ENCODE peak calls at places on chromosome 1, in eight cellular contexts. T is uterus; O is lower lobe of right lung; C is thoracic aorta; F is CD8-positive, alpha-beta T cell; A is body of pancreas; P is H1; I is spleen. Z is an unnamed sample. For H3K4me1, the result is how much of the 10 kb centered on the place peaks cover.

GRCh38 chr1:207407655-207408256 is 46.4 kb upstream of the CR2 start:
- DNase-seq in A (no peak), P (no peak), F (no peak), T (no peak), C (no peak), O (no peak), I (no peak), Z (no peak)

GRCh38 chr1:1157914-1158710 is 15.6 kb upstream of the TTLL10 start:
- DNase-seq in O (peak), P (no peak), I (no peak), C (no peak), T (peak), A (peak), F (no peak), Z (peak)

GRCh38 chr1:228270032-228270431 is 62.2 kb downstream of the OBSCN start:
- DNase-seq in F (no peak), P (no peak), O (no peak), I (no peak), C (no peak), T (no peak), A (no peak), Z (no peak)

GRCh38 chr1:29368936-29369932 is 132.9 kb downstream of the PTPRU start:
- DNase-seq in O (no peak), C (no peak), P (no peak), I (no peak), F (no peak), T (no peak), A (no peak), Z (no peak)

GRCh38 chr1:207003216-207003615 is 29.3 kb downstream of the C1orf116 start:
- DNase-seq in O (no peak), A (no peak), I (no peak), F (no peak), T (no peak), P (no peak), C (no peak), Z (no peak)

GRCh38 chr1:6016191-6016865 is 24.1 kb upstream of the NPHP4 start:
- DNase-seq in T (no peak), O (no peak), A (no peak), F (no peak), P (no peak), I (peak), C (no peak), Z (no peak)

GRCh38 chr1:112877741-112878140 is 78.3 kb downstream of the SLC16A1 start:
- DNase-seq in O (no peak), I (no peak), T (no peak), P (no peak), C (no peak), A (no peak), F (no peak), Z (no peak)

GRCh38 chr1:183844806-183845205 is 39.9 kb downstream of the RGL1 start:
- DNase-seq in O (no peak), P (no peak), A (no peak), C (no peak), I (no peak), T (no peak), F (no peak), Z (no peak)

GRCh38 chr1:234975941-234976871 is 152.4 kb downstream of the TOMM20 start:
- DNase-seq in P (no peak), A (no peak), O (peak), F (no peak), I (no peak), T (no peak), C (no peak), Z (no peak)

GRCh38 chr1:234978397-234979291 is 150.0 kb downstream of the TOMM20 start:
- DNase-seq in P (no peak), C (no peak), A (peak), T (peak), I (peak), O (peak), F (no peak), Z (peak)

GRCh38 chr1:234976880-234977680 is 151.6 kb downstream of the TOMM20 start:
- DNase-seq in T (no peak), O (no peak), A (no peak), F (no peak), P (no peak), I (no peak), C (no peak), Z (no peak)

GRCh38 chr1:234979316-234980223 is 149.1 kb downstream of the TOMM20 start:
- DNase-seq in I (no peak), P (no peak), F (no peak), C (no peak), T (no peak), A (no peak), O (no peak), Z (no peak)

GRCh38 chr1:234977891-234978396 is 150.7 kb downstream of the TOMM20 start:
- DNase-seq in T (no peak), A (no peak), C (no peak), P (no peak), F (no peak), O (no peak), I (no peak), Z (no peak)
- H3K4me1 ChIP-seq in T (under half), A (half or more), C (half or more), P (under half), F (under half), O (half or more), I (under half), Z (under half)

GRCh38 chr1:16143566-16144324 is 12.1 kb downstream of the EPHA2 start:
- DNase-seq in A (peak), F (no peak), P (no peak), I (no peak), C (no peak), O (peak), T (no peak), Z (no peak)

GRCh38 chr1:16145988-16146887 is 9.6 kb downstream of the EPHA2 start:
- DNase-seq in I (no peak), C (no peak), O (peak), F (no peak), A (peak), P (peak), T (peak), Z (no peak)

GRCh38 chr1:16143005-16143565 is 12.8 kb downstream of the EPHA2 start:
- DNase-seq in F (no peak), A (no peak), P (no peak), I (no peak), C (no peak), O (no peak), T (peak), Z (no peak)

GRCh38 chr1:16145030-16145987 is 10.6 kb downstream of the EPHA2 start:
- DNase-seq in C (peak), A (peak), F (no peak), T (peak), P (peak), I (peak), O (peak), Z (no peak)

DNA sequence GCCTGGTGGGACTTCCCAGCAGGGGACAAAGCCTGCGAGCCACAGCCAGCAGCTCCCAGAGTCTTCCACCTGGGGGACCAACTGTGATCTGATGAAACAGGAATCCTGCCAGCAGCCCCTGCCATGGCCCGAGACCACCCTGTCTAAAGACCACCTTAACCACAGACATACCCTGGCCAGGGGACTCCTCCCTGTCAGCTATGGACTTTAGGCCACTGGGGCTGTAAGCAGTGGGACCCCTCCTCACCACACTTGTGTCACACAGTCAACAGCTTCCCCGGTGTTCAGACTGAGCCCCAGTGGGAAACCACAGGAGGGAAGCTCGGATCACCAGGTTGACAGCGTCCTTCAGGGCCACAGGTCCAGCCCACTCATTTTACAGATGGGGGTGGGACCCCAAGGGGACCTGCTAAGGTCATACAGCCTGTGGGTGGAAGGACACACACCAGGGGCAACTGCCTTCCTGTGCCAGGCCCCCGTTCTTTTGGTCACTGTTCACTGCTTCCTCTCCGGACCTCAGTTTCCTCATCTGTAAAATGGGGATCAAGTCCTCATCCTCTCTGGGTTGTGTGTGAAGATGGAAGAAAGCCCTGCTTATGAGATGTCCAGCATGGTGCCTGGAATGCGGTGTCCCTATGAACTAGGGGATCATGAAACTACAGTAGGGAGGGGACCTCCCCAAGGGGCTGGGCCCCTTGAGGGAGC is 11.4 kb downstream of the EPHA2 start:
- DNase-seq in T (peak), F (no peak), C (no peak), O (no peak), A (no peak), P (no peak), I (no peak), Z (no peak)
- H3K4me1 ChIP-seq in T (under half), F (under half), C (half or more), O (half or more), A (half or more), P (under half), I (under half), Z (under half)

DNA sequence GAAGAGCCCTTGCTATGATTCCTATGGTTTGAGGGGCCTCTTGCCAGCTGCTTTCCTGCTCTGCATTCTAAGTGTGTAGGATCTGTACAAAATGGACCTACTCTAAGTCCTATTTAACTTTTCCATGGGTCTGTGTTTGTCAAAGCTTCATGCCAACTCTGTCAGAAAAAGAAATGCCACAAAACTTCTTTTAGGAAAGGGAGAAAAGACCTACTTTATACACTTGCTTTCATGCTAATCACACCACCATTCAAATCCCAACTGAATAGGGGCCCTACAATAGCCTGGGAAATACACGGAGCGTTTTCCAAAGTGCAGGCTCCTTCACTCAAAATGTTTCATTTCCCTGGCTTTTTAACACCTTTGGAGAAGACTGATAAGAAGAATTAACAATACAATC is 16.3 kb downstream of the PLPP3 start:
- DNase-seq in A (no peak), T (no peak), F (no peak), O (no peak), P (no peak), C (no peak), I (no peak), Z (no peak)
- H3K4me1 ChIP-seq in A (half or more), T (under half), F (under half), O (half or more), P (under half), C (under half), I (under half), Z (under half)

GRCh38 chr1:202580604-202581003 is 129.7 kb downstream of the SYT2 start:
- DNase-seq in O (no peak), P (no peak), F (no peak), I (no peak), A (no peak), C (no peak), T (no peak), Z (no peak)
- H3K4me1 ChIP-seq in O (under half), P (under half), F (under half), I (under half), A (under half), C (half or more), T (under half), Z (under half)

DNA sequence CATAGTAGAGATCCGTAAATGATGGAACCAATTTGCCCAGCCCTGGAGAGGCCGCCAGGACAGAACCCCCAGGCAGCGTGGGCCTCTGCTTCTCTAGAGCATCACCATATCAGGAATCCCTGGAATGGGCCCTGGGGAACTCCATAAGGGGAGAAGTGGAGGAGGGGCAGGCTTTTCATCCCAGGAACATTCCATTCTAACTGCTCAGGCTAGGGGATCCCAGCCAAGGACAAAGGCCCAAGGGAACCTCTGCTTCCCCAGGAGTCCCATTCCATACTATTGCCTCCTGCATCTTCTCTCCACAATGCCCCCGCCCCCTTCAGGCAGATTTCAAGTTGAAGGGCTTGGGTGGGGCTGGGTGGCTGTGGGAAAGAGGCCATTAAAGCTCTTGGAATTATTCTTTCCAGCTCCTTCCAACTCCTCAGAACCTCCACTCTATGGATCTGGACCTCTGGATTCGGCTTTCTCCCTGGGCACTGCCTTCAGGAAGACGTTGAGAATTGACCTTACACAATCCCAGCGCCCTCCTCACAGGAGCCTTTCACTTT is 6.0 kb downstream of the TRNP1 start:
- DNase-seq in A (peak), P (peak), C (peak), I (no peak), O (peak), F (no peak), T (peak), Z (no peak)
- H3K4me1 ChIP-seq in A (half or more), P (under half), C (half or more), I (under half), O (half or more), F (under half), T (under half), Z (under half)

DNA sequence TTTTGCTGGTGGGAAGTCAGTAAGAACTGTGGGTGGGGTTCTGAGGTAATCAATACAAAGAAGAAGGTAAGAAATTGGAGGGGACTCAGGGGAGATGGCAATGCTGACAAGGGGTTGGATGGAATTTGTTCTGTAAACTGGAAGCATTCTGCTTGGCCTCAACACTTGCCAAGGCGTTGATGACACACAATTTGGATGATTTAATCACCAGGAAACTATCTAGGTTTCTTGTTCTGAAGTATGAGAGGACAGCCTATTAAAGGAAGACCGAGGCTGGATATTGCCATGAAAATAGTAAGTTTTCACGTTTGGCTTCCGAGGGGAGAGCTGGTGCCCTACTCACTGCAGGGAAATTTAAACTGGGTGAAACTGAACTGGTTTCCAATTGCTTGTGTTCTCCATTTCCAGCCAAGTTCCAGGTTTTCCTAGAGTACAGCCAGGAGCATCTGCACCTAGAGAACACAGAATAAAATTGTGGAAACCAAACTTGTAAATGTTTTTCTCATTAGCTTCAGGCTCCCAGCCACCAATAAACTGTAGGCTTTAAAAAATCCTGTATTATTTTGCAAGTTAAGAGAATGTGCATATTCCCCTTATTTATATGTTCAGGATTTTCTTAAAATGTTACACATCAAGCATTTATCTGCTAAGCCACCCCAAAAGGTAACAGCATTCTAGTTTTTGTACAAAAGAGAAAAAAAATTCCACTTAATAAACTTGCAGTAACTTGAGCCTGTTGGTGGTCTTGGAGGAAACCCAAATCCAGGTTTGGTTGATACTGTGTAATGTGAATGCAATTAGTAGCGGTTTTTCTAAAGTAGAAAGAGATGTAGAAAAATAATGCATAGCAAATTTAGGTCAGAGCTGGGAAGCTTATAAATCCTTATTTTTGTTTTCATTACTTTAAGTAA is 53.8 kb downstream of the ROR1 start:
- DNase-seq in F (no peak), A (no peak), I (no peak), O (no peak), C (no peak), T (no peak), P (no peak), Z (no peak)
- H3K4me1 ChIP-seq in F (under half), A (under half), I (under half), O (under half), C (half or more), T (under half), P (under half), Z (under half)

GRCh38 chr1:31012210-31012924 is 53.1 kb downstream of the PUM1 start:
- DNase-seq in I (no peak), P (no peak), F (no peak), A (no peak), T (no peak), O (no peak), C (no peak), Z (no peak)
- H3K4me1 ChIP-seq in I (under half), P (under half), F (under half), A (under half), T (under half), O (half or more), C (half or more), Z (under half)

GRCh38 chr1:10693497-10694273 is 102.8 kb downstream of the CASZ1 start:
- DNase-seq in I (peak), O (peak), P (peak), F (peak), T (no peak), C (no peak), A (no peak), Z (peak)

GRCh38 chr1:10694633-10695627 is 101.5 kb downstream of the CASZ1 start:
- DNase-seq in I (peak), A (peak), P (peak), F (peak), T (peak), C (peak), O (peak), Z (peak)

GRCh38 chr1:10692401-10693021 is 103.9 kb downstream of the CASZ1 start:
- DNase-seq in I (peak), P (no peak), A (peak), C (no peak), F (peak), T (no peak), O (peak), Z (peak)

GRCh38 chr1:10693152-10693496 is 103.3 kb downstream of the CASZ1 start:
- DNase-seq in T (no peak), F (no peak), P (no peak), C (no peak), I (no peak), A (no peak), O (no peak), Z (no peak)

GRCh38 chr1:10694274-10694632 is 102.2 kb downstream of the CASZ1 start:
- DNase-seq in C (no peak), I (no peak), O (no peak), A (peak), P (no peak), T (no peak), F (peak), Z (no peak)
- H3K4me1 ChIP-seq in C (under half), I (under half), O (half or more), A (half or more), P (under half), T (under half), F (under half), Z (under half)

DNA sequence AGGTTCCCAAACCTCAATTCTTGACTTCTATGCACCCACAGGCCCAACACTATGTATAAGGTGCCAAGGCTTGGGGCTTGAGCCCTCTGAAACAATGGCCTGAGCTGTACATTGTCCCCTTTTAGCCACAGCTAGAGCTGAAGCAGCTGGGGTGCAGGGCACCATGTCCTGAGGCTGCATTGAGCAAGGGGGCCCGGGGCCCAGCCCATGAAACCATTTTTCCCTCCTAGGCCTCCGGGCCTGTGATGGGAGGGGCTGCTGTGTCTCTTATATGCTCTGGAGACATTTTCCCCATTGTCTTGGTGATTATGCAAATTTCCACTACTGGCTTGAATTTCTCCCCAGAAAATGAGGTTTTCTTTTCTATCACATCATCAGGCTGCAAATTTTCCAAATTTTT is 155.5 kb downstream of the FASLG start:
- DNase-seq in I (no peak), C (no peak), F (no peak), P (no peak), O (no peak), A (no peak), T (no peak), Z (no peak)
- H3K4me1 ChIP-seq in I (under half), C (under half), F (under half), P (under half), O (under half), A (under half), T (under half), Z (under half)

GRCh38 chr1:40788561-40789341 is 5.2 kb downstream of the KCNQ4 start:
- DNase-seq in A (no peak), F (no peak), P (no peak), I (no peak), C (no peak), T (no peak), O (peak), Z (no peak)
- H3K4me1 ChIP-seq in A (under half), F (under half), P (under half), I (under half), C (half or more), T (under half), O (under half), Z (under half)